ENCODE peak calls at places on chromosomes 6 and 20, in five cellular contexts. Z, V, Y, B and L are unnamed samples.

GRCh38 chr20:44717986-44718385 is 2.8 kb downstream of the CCN5 start:
- DNase-seq in Z (no peak), B (no peak), Y (no peak), V (peak; percentile 30), L (no peak)

GRCh38 chr6:140462495-140463311 is 1088.3 kb upstream of the CITED2 start:
- DNase-seq in V (no peak), Z (no peak), B (no peak), Y (no peak), L (no peak)

GRCh38 chr20:44008806-44009678 is 94.4 kb downstream of the TOX2 start:
- DNase-seq in Y (no peak), V (no peak), B (no peak), Z (no peak), L (no peak)

GRCh38 chr6:163230901-163231300 is 183.6 kb upstream of the QKI start:
- DNase-seq in V (no peak), B (no peak), Z (no peak), Y (no peak), L (no peak)

GRCh38 chr6:3987072-3987471 is 91.9 kb downstream of the FAM217A start:
- DNase-seq in V (no peak), Y (no peak), Z (no peak), B (no peak), L (no peak)

GRCh38 chr6:105209950-105210706 is 30.3 kb upstream of the POPDC3 start:
- DNase-seq in B (no peak), Y (no peak), Z (no peak), V (no peak), L (peak; percentile 38)

GRCh38 chr6:79544939-79545450 is 7.8 kb upstream of the LCA5 start:
- DNase-seq in Y (peak; percentile 87), Z (peak; percentile 100), B (peak; percentile 83), V (peak; percentile 52), L (peak; percentile 90)

GRCh38 chr6:160882019-160882418 is 109.5 kb upstream of the MAP3K4 start:
- DNase-seq in V (no peak), Y (no peak), B (no peak), Z (no peak), L (no peak)

GRCh38 chr20:37243076-37243936 is 18.3 kb downstream of the GHRH start:
- DNase-seq in Y (no peak), Z (no peak), V (no peak), B (no peak), L (no peak)

GRCh38 chr20:38997622-38998021 is 35.5 kb downstream of the DHX35 start:
- DNase-seq in B (no peak), V (no peak), Y (no peak), Z (no peak), L (no peak)

GRCh38 chr6:38808039-38808438 is 92.9 kb downstream of the DNAH8 start:
- DNase-seq in Z (no peak), V (no peak), B (no peak), Y (no peak), L (no peak)

GRCh38 chr20:21548390-21549035 is 34.6 kb upstream of the NKX2-2 start:
- DNase-seq in B (no peak), Z (no peak), V (no peak), Y (no peak), L (no peak)

GRCh38 chr6:167240034-167240541 is 51.0 kb upstream of the UNC93A start:
- DNase-seq in Y (no peak), V (no peak), Z (no peak), B (no peak), L (no peak)

GRCh38 chr20:51480507-51481270 is 61.8 kb downstream of the NFATC2 start:
- DNase-seq in V (no peak), B (no peak), Y (no peak), Z (no peak), L (no peak)

GRCh38 chr6:40714576-40715500 is 127.7 kb upstream of the LRFN2 start:
- DNase-seq in Y (no peak), V (no peak), Z (no peak), B (no peak), L (no peak)

GRCh38 chr6:105259912-105260889 is 80.4 kb upstream of the POPDC3 start:
- DNase-seq in Y (no peak), Z (no peak), B (no peak), V (no peak), L (no peak)

GRCh38 chr6:80523531-80523970 is 417.1 kb downstream of the BCKDHB start:
- DNase-seq in V (peak; percentile 30), Z (no peak), B (no peak), Y (peak; percentile 42), L (no peak)

GRCh38 chr6:11424395-11425050 is 113.0 kb upstream of the TMEM170B start:
- DNase-seq in Z (no peak), B (no peak), Y (no peak), V (peak; percentile 7), L (no peak)

GRCh38 chr6:34674268-34674639 is 22.3 kb downstream of the ILRUN start:
- DNase-seq in B (no peak), V (no peak), Z (no peak), Y (no peak), L (no peak)

GRCh38 chr6:52049252-52050050 is 38.0 kb downstream of the PKHD1 start:
- DNase-seq in Z (peak; percentile 15), Y (no peak), V (peak; percentile 17), B (no peak), L (peak; percentile 29)

GRCh38 chr6:108896111-108896661 is 48.0 kb downstream of the ARMC2 start:
- DNase-seq in Z (peak; percentile 90), B (no peak), V (no peak), Y (no peak), L (no peak)

GRCh38 chr6:6599468-6599873 is 11.0 kb downstream of the LY86 start:
- DNase-seq in V (no peak), Y (no peak), Z (no peak), B (peak; percentile 49), L (peak; percentile 67)

GRCh38 chr20:33653900-33654596 is 8.1 kb upstream of the C20orf144 start:
- DNase-seq in Y (no peak), Z (no peak), B (no peak), V (no peak), L (no peak)

GRCh38 chr6:118706702-118707101 is 55.3 kb upstream of the CEP85L start:
- DNase-seq in V (no peak), B (no peak), Y (no peak), Z (no peak), L (no peak)

GRCh38 chr20:24423794-24424307 is 45.6 kb upstream of the SYNDIG1 start:
- DNase-seq in B (no peak), Z (no peak), Y (no peak), V (no peak), L (no peak)

GRCh38 chr6:100504786-100505737 is 40.3 kb upstream of the SIM1 start:
- DNase-seq in B (no peak), V (no peak), Z (peak; percentile 63), Y (no peak), L (no peak)

GRCh38 chr6:44048277-44048676 is 79.0 kb downstream of the MRPL14 start:
- DNase-seq in Z (no peak), B (no peak), Y (no peak), V (no peak), L (no peak)

GRCh38 chr6:68196645-68197044 is 438.4 kb upstream of the ADGRB3 start:
- DNase-seq in B (no peak), Y (no peak), V (no peak), Z (no peak), L (no peak)

GRCh38 chr6:1575213-1576041 is 34.3 kb upstream of the FOXC1 start:
- DNase-seq in B (no peak), Y (no peak), V (peak; percentile 56), Z (no peak), L (no peak)

GRCh38 chr6:25456656-25457055 is 177.5 kb downstream of the CARMIL1 start:
- DNase-seq in Y (no peak), B (no peak), Z (no peak), V (no peak), L (no peak)

GRCh38 chr6:44000164-44000842 is 126.9 kb downstream of the MRPL14 start:
- DNase-seq in B (no peak), V (no peak), Y (no peak), Z (no peak), L (no peak)

GRCh38 chr6:157563611-157564284 is 182.8 kb downstream of the ZDHHC14 start:
- DNase-seq in B (no peak), Z (no peak), V (no peak), Y (no peak), L (no peak)

GRCh38 chr20:3101737-3102574 is 17.4 kb upstream of the AVP start:
- DNase-seq in B (no peak), Z (no peak), Y (no peak), V (no peak), L (no peak)

GRCh38 chr6:167501831-167502385 is 177.0 kb downstream of the TTLL2 start:
- DNase-seq in Z (no peak), Y (no peak), V (peak; percentile 38), B (no peak), L (no peak)

GRCh38 chr6:128899651-128900050 is 16.7 kb downstream of the LAMA2 start:
- DNase-seq in Y (no peak), V (no peak), Z (no peak), B (no peak), L (no peak)

GRCh38 chr6:138692058-138692977 is 81.3 kb upstream of the CCDC28A start:
- DNase-seq in Y (no peak), V (peak; percentile 86), Z (no peak), B (no peak), L (peak; percentile 57)

GRCh38 chr20:53611449-53611894 is 17.8 kb upstream of the ZNF217 start:
- DNase-seq in B (no peak), Y (peak; percentile 41), Z (peak; percentile 96), V (no peak), L (peak; percentile 41)

GRCh38 chr20:43919686-43920403 is 5.2 kb downstream of the TOX2 start:
- DNase-seq in B (no peak), Y (no peak), V (no peak), Z (no peak), L (no peak)